ENCODE peak calls at places on chromosomes 4 and X, in six cellular contexts. B is ovary, Y is stomach, O is K562, J is A549, D is tibial nerve. Q is an unnamed sample. For H3K4me1, the result is how much of the 10 kb centered on the place peaks cover.

GRCh38 chr4:121749225-121749624 is 15.7 kb downstream of the SMIM43 start:
- DNase-seq in Y (no peak), J (no peak), B (no peak), O (peak), D (no peak), Q (no peak)

GRCh38 chr4:56434599-56435000 is 815 bp downstream of the PPAT start:
- DNase-seq in B (no peak), Y (peak), O (peak), J (peak), D (no peak), Q (no peak)

GRCh38 chr4:113328514-113328913 is 279.1 kb downstream of the ANK2 start:
- DNase-seq in D (no peak), O (peak), B (no peak), Y (no peak), J (peak), Q (no peak)

GRCh38 chrX:101993335-101993734 is 61.5 kb upstream of the ZMAT1 start:
- DNase-seq in D (no peak), Y (no peak), B (no peak), O (no peak), J (no peak), Q (no peak)

GRCh38 chr4:20284990-20285389 is 33.3 kb downstream of the SLIT2 start:
- DNase-seq in D (no peak), O (peak), Y (no peak), B (no peak), J (no peak), Q (no peak)

GRCh38 chrX:51694254-51694653 is 11.6 kb upstream of the CENPVL2 start:
- DNase-seq in Y (no peak), O (no peak), B (no peak), D (no peak), J (no peak), Q (no peak)

GRCh38 chrX:140362861-140363260 is 142.0 kb downstream of the SOX3 start:
- DNase-seq in Y (no peak), B (no peak), D (no peak), J (no peak), O (no peak), Q (no peak)

GRCh38 chrX:104172788-104173187 is 6.5 kb downstream of the FAM199X start:
- DNase-seq in J (no peak), D (no peak), Y (no peak), B (no peak), O (peak), Q (no peak)

GRCh38 chr4:118557298-118557851 is 127.8 kb upstream of the METTL14 start:
- DNase-seq in Y (no peak), B (no peak), D (no peak), J (no peak), O (peak), Q (no peak)

GRCh38 chrX:421646-422325 is 35.1 kb upstream of the PPP2R3B start:
- DNase-seq in J (no peak), O (no peak), D (no peak), Y (no peak), B (no peak), Q (no peak)

GRCh38 chrX:101417981-101418841 is 10.2 kb downstream of the HNRNPH2 start:
- DNase-seq in Y (peak), D (peak), B (peak), O (no peak), J (no peak), Q (peak)

GRCh38 chr4:84691170-84691691 is 108.3 kb downstream of the CDS1 start:
- DNase-seq in Y (no peak), D (no peak), J (peak), O (peak), B (no peak), Q (no peak)

GRCh38 chrX:76427560-76428242 is at the start of gene MAGEE1:
- DNase-seq in O (peak), Y (peak), B (peak), D (peak), J (peak), Q (peak)

GRCh38 chr4:169618286-169618685 is 2.1 kb upstream of the CLCN3 start:
- DNase-seq in Y (no peak), B (no peak), O (no peak), D (no peak), J (no peak), Q (no peak)

GRCh38 chrX:107686792-107687191 is 58.5 kb downstream of the PRPS1 start:
- DNase-seq in Y (no peak), J (no peak), B (no peak), O (no peak), D (no peak), Q (no peak)

GRCh38 chrX:7120578-7121219 is 26.8 kb upstream of the STS start:
- DNase-seq in D (no peak), J (no peak), Y (no peak), B (no peak), O (no peak), Q (no peak)

GRCh38 chrX:22110729-22111494 is 78.8 kb downstream of the PHEX start:
- DNase-seq in J (no peak), Y (no peak), O (no peak), B (no peak), D (no peak), Q (no peak)

GRCh38 chrX:30504309-30504708 is 73.3 kb downstream of the TASL start:
- DNase-seq in J (no peak), O (peak), Y (no peak), B (no peak), D (no peak), Q (no peak)

GRCh38 chr4:26217961-26218676 is 102.7 kb upstream of the RBPJ start:
- DNase-seq in D (peak), J (no peak), O (no peak), B (no peak), Y (no peak), Q (no peak)

GRCh38 chrX:136141569-136141968 is 5.8 kb upstream of the FHL1 start:
- DNase-seq in J (no peak), B (no peak), O (no peak), D (no peak), Y (no peak), Q (no peak)

GRCh38 chr4:7041851-7042696 is 1.1 kb upstream of the TADA2B start:
- DNase-seq in J (no peak), Y (peak), D (peak), O (peak), B (no peak), Q (no peak)

GRCh38 chr4:168781884-168782283 is 228.2 kb downstream of the CBR4 start:
- DNase-seq in B (no peak), D (no peak), Y (no peak), O (no peak), J (no peak), Q (no peak)

GRCh38 chr4:73707918-73708577 is 32.3 kb upstream of the CXCL8 start:
- DNase-seq in J (peak), B (peak), Y (peak), O (peak), D (no peak), Q (no peak)

GRCh38 chrX:125404667-125405160 is 85.0 kb downstream of the TEX13C start:
- DNase-seq in Y (no peak), D (no peak), O (peak), B (no peak), J (no peak), Q (no peak)

GRCh38 chr4:171876636-171877035 is 63.4 kb downstream of the GALNTL6 start:
- DNase-seq in J (no peak), D (no peak), B (no peak), O (no peak), Y (no peak), Q (no peak)

GRCh38 chrX:1434871-1435240 is 17.9 kb downstream of the ASMTL start:
- DNase-seq in D (no peak), J (no peak), B (no peak), O (no peak), Y (no peak), Q (no peak)

GRCh38 chrX:104668550-104668949 is 102.6 kb downstream of the IL1RAPL2 start:
- DNase-seq in B (no peak), J (peak), D (no peak), Y (no peak), O (peak), Q (no peak)

GRCh38 chr4:89111833-89112563 is 665 bp downstream of the TIGD2 start:
- DNase-seq in B (no peak), J (peak), O (peak), D (no peak), Y (no peak), Q (no peak)

GRCh38 chr4:149194061-149194460 is 621.6 kb downstream of the IQCM start:
- DNase-seq in O (no peak), Y (no peak), J (no peak), D (no peak), B (no peak), Q (no peak)

GRCh38 chr4:19739101-19739651 is 512.5 kb upstream of the SLIT2 start:
- DNase-seq in J (no peak), B (no peak), D (no peak), O (no peak), Y (no peak), Q (no peak)

GRCh38 chr4:123232439-123232838 is 164.2 kb upstream of the SPRY1 start:
- DNase-seq in Y (no peak), D (no peak), J (no peak), B (no peak), O (no peak), Q (no peak)

GRCh38 chrX:147646949-147647717 is 264.6 kb upstream of the FMR1 start:
- DNase-seq in B (no peak), J (no peak), D (no peak), Y (no peak), O (no peak), Q (no peak)
- H3K27ac ChIP-seq in B (no peak), J (no peak), D (no peak), Y (no peak), O (no peak), Q (no peak)

GRCh38 chrX:154731881-154732280 is 19.0 kb downstream of the GAB3 start:
- DNase-seq in O (no peak), B (no peak), J (no peak), Y (no peak), D (no peak), Q (no peak)
- H3K4me1 ChIP-seq in O (under half), B (under half), J (half or more), Y (under half), D (half or more), Q (half or more)

DNA sequence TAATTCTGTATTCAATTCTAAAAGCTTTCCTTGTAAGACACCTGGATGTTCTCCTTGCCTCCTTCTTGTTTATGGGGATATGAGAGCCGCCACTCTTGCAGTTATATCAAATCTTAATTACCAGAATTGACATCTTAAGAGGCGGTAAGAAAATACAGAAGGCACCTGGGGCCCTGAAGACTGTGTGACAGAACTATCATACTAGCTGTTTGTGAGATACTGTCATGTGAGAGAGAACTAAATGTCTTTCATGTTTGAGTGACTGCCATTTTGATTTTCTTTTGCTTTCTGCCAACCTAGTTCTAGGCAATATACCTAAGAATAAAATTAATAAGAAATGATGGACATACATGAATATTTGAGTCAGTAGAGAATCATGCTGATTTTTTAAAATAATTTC is 340.2 kb upstream of the SMIM31 start:
- DNase-seq in D (no peak), J (no peak), Y (no peak), O (no peak), B (no peak), Q (no peak)
- TF ChIP-seq EP300 in D (no peak), J (no peak), Y (no peak), O (no peak), B (no peak), Q (no peak)

GRCh38 chr4:80540785-80541469 is 205.4 kb downstream of the CFAP299 start:
- DNase-seq in O (no peak), J (no peak), Y (no peak), D (no peak), B (no peak), Q (no peak)
- H3K27ac ChIP-seq in O (no peak), J (no peak), Y (no peak), D (no peak), B (no peak), Q (no peak)

GRCh38 chr4:124943145-124943889 is 230.8 kb upstream of the ANKRD50 start:
- DNase-seq in D (no peak), O (no peak), Y (no peak), B (no peak), J (no peak), Q (no peak)
- H3K4me1 ChIP-seq in D (under half), O (under half), Y (under half), B (under half), J (under half), Q (under half)

DNA sequence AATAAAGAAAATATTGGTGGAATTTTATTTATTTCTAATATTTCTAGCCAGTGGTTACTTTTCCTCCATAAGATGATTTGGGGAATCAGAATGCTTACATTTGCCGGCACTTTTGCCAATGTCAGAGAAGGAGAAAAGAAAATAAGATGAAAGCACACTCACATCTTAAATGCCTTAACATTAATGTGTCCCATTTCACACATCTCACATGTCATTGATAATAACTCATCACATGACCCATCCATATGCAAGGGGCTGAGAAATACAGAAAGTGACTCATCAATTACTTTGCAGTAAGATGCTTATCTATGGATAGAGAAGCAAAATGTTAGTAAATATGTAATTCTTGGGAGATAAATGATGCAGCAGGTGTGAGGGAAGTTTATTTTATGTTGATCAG is 1531.0 kb downstream of the PCDH7 start:
- DNase-seq in O (no peak), J (no peak), B (no peak), Y (no peak), D (no peak), Q (no peak)
- TF ChIP-seq EP300 in O (no peak), J (no peak), B (no peak), Y (no peak), D (no peak), Q (no peak)

DNA sequence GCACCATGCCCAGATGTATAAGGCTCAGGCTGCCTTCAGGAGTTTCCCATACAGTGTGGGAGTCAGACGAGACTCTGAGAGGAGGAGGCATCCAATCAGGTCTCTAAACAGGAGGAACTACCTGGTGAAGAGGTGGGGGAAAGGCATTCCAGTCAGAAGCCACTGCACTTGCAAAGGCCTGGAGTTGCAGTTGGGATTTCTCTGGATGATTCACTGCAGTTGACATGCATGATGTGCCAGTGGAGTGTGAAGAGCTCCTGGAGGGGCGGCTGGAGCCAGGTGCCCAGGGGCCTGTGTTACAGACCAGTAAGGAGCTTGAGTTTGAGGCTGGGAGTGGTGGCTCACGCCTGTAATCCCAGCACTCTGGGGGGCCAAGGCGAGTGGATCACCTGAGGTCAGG is 339.1 kb downstream of the ARHGAP10 start:
- DNase-seq in B (no peak), O (no peak), J (no peak), Y (no peak), D (no peak), Q (no peak)
- H3K27ac ChIP-seq in B (no peak), O (no peak), J (no peak), Y (no peak), D (no peak), Q (no peak)

GRCh38 chrX:25006586-25007058 is 9.1 kb downstream of the ARX start:
- DNase-seq in Y (no peak), J (no peak), D (no peak), O (no peak), B (no peak), Q (no peak)
- H3K4me1 ChIP-seq in Y (under half), J (under half), D (under half), O (under half), B (under half), Q (under half)

DNA sequence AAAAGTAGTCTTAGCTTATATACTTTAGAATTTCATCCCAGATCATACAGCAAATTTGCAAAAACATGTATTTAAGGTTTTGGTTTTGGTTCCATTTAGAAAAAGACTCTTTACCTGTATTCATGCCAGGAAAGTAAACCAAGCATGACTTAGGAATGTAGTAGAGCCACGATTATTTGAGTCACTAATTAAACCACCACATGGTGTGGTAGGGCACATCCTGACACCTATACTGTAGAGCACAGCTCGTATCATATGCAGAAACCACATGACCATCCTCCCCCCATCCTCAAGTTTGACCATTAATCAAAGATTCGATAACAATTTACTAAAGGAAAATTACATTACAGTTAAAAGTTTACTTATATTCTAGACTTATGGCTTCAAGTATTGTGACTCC is 250.2 kb downstream of the ADAMTS3 start:
- DNase-seq in O (no peak), J (no peak), D (no peak), B (no peak), Y (no peak), Q (no peak)
- TF ChIP-seq EP300 in O (no peak), J (no peak), D (no peak), B (no peak), Y (no peak), Q (no peak)